ENCODE peak calls at places on chromosomes 12 and 14, in six cellular contexts. H is left lung, V is hepatocyte, D is uterus, Q is heart right ventricle, X is thyroid gland. A is an unnamed sample. For H3K4me1, the result is how much of the 10 kb centered on the place peaks cover.

GRCh38 chr14:43894534-43894933 is 612.5 kb downstream of the FSCB start:
- DNase-seq in H (no peak), V (no peak), D (no peak), Q (no peak), X (no peak), A (no peak)

GRCh38 chr12:49470986-49471385 is 67.8 kb upstream of the KCNH3 start:
- DNase-seq in H (no peak), V (no peak), D (no peak), Q (no peak), X (no peak), A (no peak)

GRCh38 chr12:27226319-27226984 is 17.6 kb upstream of the STK38L start:
- DNase-seq in H (no peak), V (peak), D (no peak), Q (peak), X (no peak), A (no peak)

GRCh38 chr12:78406776-78407335 is 457.7 kb upstream of the SYT1 start:
- DNase-seq in H (no peak), V (no peak), D (no peak), Q (no peak), X (no peak), A (no peak)

GRCh38 chr14:24915958-24916595 is 133.9 kb downstream of the STXBP6 start:
- DNase-seq in H (no peak), V (no peak), D (no peak), Q (no peak), X (no peak), A (no peak)

GRCh38 chr14:79584679-79585078 is 626.6 kb downstream of the DIO2 start:
- DNase-seq in H (no peak), V (peak), D (no peak), Q (no peak), X (no peak), A (no peak)

GRCh38 chr12:131348226-131349010 is 362.5 kb upstream of the SFSWAP start:
- DNase-seq in H (no peak), V (no peak), D (no peak), Q (no peak), X (no peak), A (no peak)

GRCh38 chr14:63833728-63834127 is 19.1 kb upstream of the SYNE2 start:
- DNase-seq in H (no peak), V (no peak), D (no peak), Q (no peak), X (no peak), A (no peak)

GRCh38 chr14:76309572-76310551 is 66.1 kb upstream of the ESRRB start:
- DNase-seq in H (no peak), V (no peak), D (no peak), Q (peak), X (no peak), A (no peak)

GRCh38 chr12:49232940-49233841 is 31.7 kb upstream of the TUBA1C start:
- DNase-seq in H (peak), V (peak), D (peak), Q (peak), X (no peak), A (peak)

GRCh38 chr12:67276469-67276868 is 7.3 kb downstream of the CAND1 start:
- DNase-seq in H (no peak), V (no peak), D (no peak), Q (no peak), X (no peak), A (no peak)

GRCh38 chr12:129520736-129521135 is 383.1 kb downstream of the TMEM132D start:
- DNase-seq in H (no peak), V (no peak), D (no peak), Q (no peak), X (no peak), A (no peak)

GRCh38 chr12:8553088-8553627 is 12.5 kb upstream of the CLEC4E start:
- DNase-seq in H (no peak), V (no peak), D (no peak), Q (no peak), X (no peak), A (no peak)

GRCh38 chr12:51533799-51534198 is 57.2 kb upstream of the SCN8A start:
- DNase-seq in H (no peak), V (no peak), D (no peak), Q (no peak), X (no peak), A (no peak)

DNA sequence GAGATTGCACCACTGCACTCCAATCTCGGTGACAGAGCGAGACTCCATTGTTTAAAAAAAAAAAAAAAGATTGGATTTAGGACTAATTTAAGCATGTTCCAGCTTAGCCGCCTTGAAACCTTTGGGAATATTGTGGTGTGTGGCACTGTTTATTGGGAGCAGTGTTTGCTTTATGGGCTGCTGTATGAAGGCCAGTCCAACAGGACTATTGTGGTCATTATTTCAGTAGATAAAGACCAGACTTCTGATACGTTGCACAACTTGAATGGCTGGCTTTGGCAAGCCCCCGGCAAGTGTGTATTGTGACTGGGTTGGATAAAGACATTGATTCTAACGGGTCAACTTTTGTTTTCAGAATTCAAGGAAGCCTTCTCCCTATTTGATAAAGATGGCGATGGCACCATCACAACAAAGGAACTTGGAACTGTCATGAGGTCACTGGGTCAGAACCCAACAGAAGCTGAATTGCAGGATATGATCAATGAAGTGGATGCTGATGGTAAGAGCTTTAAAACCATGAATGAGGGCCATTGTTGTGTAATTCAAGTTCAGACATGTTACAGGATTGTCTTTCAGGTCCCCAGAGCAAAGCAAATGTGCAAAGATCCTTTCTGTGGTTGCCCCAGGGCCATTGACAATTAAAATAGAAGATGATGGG is 4.2 kb downstream of the CALM1 start:
- DNase-seq in H (no peak), V (no peak), D (no peak), Q (no peak), X (no peak), A (no peak)
- H3K4me1 ChIP-seq in H (under half), V (under half), D (under half), Q (under half), X (under half), A (under half)

DNA sequence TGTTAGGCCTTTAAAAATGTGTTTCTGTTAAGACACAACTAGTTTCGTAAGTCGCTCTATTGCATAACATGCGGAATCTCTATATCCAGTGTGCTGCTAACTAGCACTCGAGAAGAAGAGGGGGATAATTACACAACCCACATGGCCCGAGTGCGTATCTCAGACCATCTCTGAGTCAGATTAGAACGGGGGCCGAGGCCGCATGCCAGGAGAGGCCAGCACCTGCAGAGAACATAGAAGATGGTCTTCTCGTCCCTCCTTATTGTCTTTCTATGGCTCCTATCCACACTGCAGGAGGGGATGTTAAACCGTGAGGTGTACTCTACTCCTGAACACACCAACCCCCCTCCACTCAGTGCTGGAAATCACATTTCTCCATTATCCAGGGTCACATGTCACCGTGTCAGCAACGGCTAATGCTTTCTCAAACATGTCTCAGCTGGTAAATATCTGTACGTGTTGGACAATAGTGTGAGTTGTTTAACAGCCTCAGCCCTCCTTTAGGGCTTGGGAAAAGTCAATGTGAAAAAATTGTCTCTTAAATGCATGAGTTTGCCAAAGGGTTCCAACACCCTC is 56.3 kb downstream of the CCDC88C start:
- DNase-seq in H (peak), V (peak), D (no peak), Q (no peak), X (no peak), A (no peak)
- H3K4me3 ChIP-seq in H (no peak), V (no peak), D (no peak), Q (no peak), X (no peak), A (no peak)

GRCh38 chr14:35159742-35160409 is 37.5 kb downstream of the PRORP start:
- DNase-seq in H (no peak), V (peak), D (no peak), Q (no peak), X (no peak), A (no peak)
- H3K27ac ChIP-seq in H (no peak), V (peak), D (no peak), Q (no peak), X (no peak), A (no peak)

GRCh38 chr14:103881927-103882281 is 34.5 kb upstream of the PPP1R13B start:
- DNase-seq in H (no peak), V (no peak), D (no peak), Q (no peak), X (no peak), A (no peak)

GRCh38 chr14:103882503-103883262 is 35.3 kb upstream of the PPP1R13B start:
- DNase-seq in H (no peak), V (no peak), D (peak), Q (no peak), X (no peak), A (no peak)

GRCh38 chr14:103879570-103880333 is 32.4 kb upstream of the PPP1R13B start:
- DNase-seq in H (no peak), V (peak), D (peak), Q (peak), X (peak), A (no peak)

GRCh38 chr14:103880334-103880985 is 33.1 kb upstream of the PPP1R13B start:
- DNase-seq in H (no peak), V (peak), D (peak), Q (peak), X (peak), A (peak)

GRCh38 chr14:103880986-103881926 is 33.9 kb upstream of the PPP1R13B start:
- DNase-seq in H (no peak), V (no peak), D (no peak), Q (peak), X (peak), A (no peak)
- H3K4me1 ChIP-seq in H (under half), V (under half), D (under half), Q (under half), X (under half), A (under half)

GRCh38 chr12:126212827-126213226 is 1147.6 kb downstream of the AACS start:
- DNase-seq in H (no peak), V (no peak), D (no peak), Q (no peak), X (no peak), A (no peak)

GRCh38 chr12:126210026-126210425 is 1144.8 kb downstream of the AACS start:
- DNase-seq in H (no peak), V (no peak), D (no peak), Q (no peak), X (no peak), A (no peak)

DNA sequence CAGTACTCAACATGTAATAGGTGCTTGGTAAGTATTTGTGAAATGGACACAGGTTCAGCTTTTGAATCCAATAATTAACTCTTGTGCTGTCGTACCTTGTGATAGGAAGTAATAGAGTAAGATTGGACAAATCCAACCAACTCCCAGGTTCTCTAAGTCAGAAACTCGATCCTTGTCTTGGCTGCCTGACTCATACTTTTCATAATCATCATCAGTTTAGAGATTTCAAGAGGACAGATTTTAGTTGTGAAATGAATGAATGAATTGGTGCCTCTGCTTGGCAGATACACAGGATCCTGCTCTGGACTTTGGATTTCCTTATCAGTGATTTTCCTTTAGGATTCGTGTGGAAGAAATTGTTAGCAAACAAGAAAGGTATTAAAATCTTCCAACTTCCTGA is 1145.2 kb downstream of the AACS start:
- DNase-seq in H (no peak), V (peak), D (no peak), Q (no peak), X (no peak), A (no peak)
- H3K4me3 ChIP-seq in H (no peak), V (no peak), D (no peak), Q (no peak), X (no peak), A (no peak)

GRCh38 chr14:70000601-70001000 is 121.4 kb downstream of the SMOC1 start:
- DNase-seq in H (no peak), V (no peak), D (no peak), Q (no peak), X (peak), A (no peak)

GRCh38 chr14:69997849-69998248 is 118.6 kb downstream of the SMOC1 start:
- DNase-seq in H (no peak), V (peak), D (no peak), Q (no peak), X (peak), A (no peak)

GRCh38 chr14:70002589-70003240 is 123.5 kb downstream of the SMOC1 start:
- DNase-seq in H (no peak), V (peak), D (no peak), Q (no peak), X (no peak), A (no peak)

GRCh38 chr14:69996197-69996596 is 117.0 kb downstream of the SMOC1 start:
- DNase-seq in H (no peak), V (peak), D (no peak), Q (no peak), X (no peak), A (no peak)

DNA sequence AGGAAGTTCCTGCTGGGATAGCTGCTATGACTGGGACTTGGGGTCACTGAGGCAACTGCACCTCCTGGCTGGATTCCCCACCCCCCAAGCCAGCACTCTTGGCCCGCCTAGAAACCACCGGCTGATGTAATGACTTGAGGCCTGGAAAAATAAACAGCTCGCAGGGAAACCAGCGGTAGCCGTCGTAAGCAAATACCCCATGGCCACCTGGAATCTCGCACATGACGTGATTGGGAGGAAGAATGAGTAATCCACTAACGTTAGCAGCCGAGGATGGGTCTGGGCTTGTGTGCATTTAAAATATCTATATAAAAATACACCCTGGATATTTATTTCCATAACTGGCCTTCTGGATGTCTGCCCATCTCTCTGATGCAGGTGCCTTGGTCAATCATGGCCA is 120.0 kb downstream of the SMOC1 start:
- DNase-seq in H (no peak), V (peak), D (no peak), Q (no peak), X (no peak), A (no peak)
- H3K27ac ChIP-seq in H (no peak), V (peak), D (no peak), Q (no peak), X (no peak), A (no peak)